ENCODE peak calls at places on chromosomes 5 and 9, in nine cellular contexts. N is heart right ventricle; V is head of caudate nucleus; F is HEK293T; E is activated T-helper 1 cell treated with anti-CD3 and anti-CD28 coated beads, Interleukin-2, amount 50 U/mL, for 16 hours; M is fibroblast of lung; O is glutamatergic neuron; D is hippocampal formation; C is progenitor cell of endocrine pancreas. I is an unnamed sample.

GRCh38 chr9:69380811-69381210 is 55.8 kb downstream of the ENTREP1 start:
- DNase-seq in C (no peak), N (no peak), E (no peak), V (no peak), D (no peak), O (no peak), F (no peak), M (peak; percentile 72), I (no peak)

GRCh38 chr5:31027726-31028125 is 165.8 kb upstream of the CDH6 start:
- DNase-seq in M (no peak), F (no peak), C (no peak), E (no peak), V (no peak), N (no peak), O (no peak), D (no peak), I (no peak)

GRCh38 chr9:36956908-36957307 is 77.2 kb downstream of the PAX5 start:
- DNase-seq in M (no peak), N (no peak), E (no peak), D (no peak), V (no peak), F (no peak), O (no peak), C (no peak), I (no peak)

GRCh38 chr5:73698011-73698410 is 72.0 kb downstream of the ARHGEF28 start:
- DNase-seq in M (no peak), V (no peak), C (no peak), O (no peak), N (no peak), E (no peak), F (no peak), D (no peak), I (no peak)

GRCh38 chr9:68836788-68837187 is 131.7 kb downstream of the PIP5K1B start:
- DNase-seq in N (no peak), C (no peak), F (no peak), E (no peak), V (no peak), O (no peak), D (no peak), M (no peak), I (no peak)

GRCh38 chr5:167699434-167699833 is 592.0 kb upstream of the WWC1 start:
- DNase-seq in N (no peak), M (peak; percentile 100), V (no peak), D (no peak), O (no peak), F (peak; percentile 50), E (no peak), C (no peak), I (peak; percentile 72)

GRCh38 chr9:12708562-12709298 is 15.5 kb downstream of the TYRP1 start:
- DNase-seq in V (no peak), D (no peak), E (no peak), O (no peak), F (no peak), C (no peak), N (no peak), M (peak; percentile 84), I (peak; percentile 85)

GRCh38 chr5:55303238-55303690 is 4.2 kb downstream of the DHX29 start:
- DNase-seq in M (peak; percentile 97), O (no peak), C (no peak), V (no peak), E (no peak), D (no peak), F (no peak), N (no peak), I (peak; percentile 90)

GRCh38 chr5:80620206-80620605 is 34.2 kb upstream of the MSH3 start:
- DNase-seq in M (peak; percentile 87), E (no peak), D (no peak), F (no peak), V (no peak), C (no peak), N (no peak), O (no peak), I (no peak)

GRCh38 chr9:134301387-134302129 is 24.7 kb upstream of the RXRA start:
- DNase-seq in E (peak; percentile 33), M (peak; percentile 32), O (peak; percentile 12), F (no peak), C (no peak), D (no peak), V (no peak), N (peak; percentile 4), I (no peak)

GRCh38 chr5:137164536-137164935 is 334.6 kb downstream of the SPOCK1 start:
- DNase-seq in N (no peak), D (no peak), O (no peak), F (no peak), M (no peak), E (no peak), C (no peak), V (no peak), I (no peak)

GRCh38 chr5:55903121-55903701 is 52.1 kb downstream of the IL31RA start:
- DNase-seq in F (no peak), N (no peak), E (peak; percentile 31), D (no peak), M (peak; percentile 70), O (no peak), V (no peak), C (no peak), I (no peak)

GRCh38 chr5:172411423-172412111 is 42.8 kb downstream of the SH3PXD2B start:
- DNase-seq in V (no peak), O (peak; percentile 57), N (no peak), F (no peak), M (peak; percentile 50), E (no peak), C (no peak), D (no peak), I (no peak)

GRCh38 chr5:52481216-52481615 is 306.5 kb upstream of the ITGA1 start:
- DNase-seq in C (no peak), N (no peak), O (no peak), E (no peak), D (no peak), F (no peak), M (no peak), V (no peak), I (peak; percentile 19)

GRCh38 chr5:120609570-120609969 is 145.5 kb downstream of the PRR16 start:
- DNase-seq in N (no peak), M (peak; percentile 46), F (no peak), V (no peak), O (no peak), E (no peak), D (no peak), C (no peak), I (no peak)

GRCh38 chr5:18264126-18264882 is 630.0 kb downstream of the TAF11L14 start:
- DNase-seq in C (no peak), M (no peak), V (no peak), O (no peak), N (no peak), E (no peak), F (no peak), D (no peak), I (no peak)

I was measured in RKO.